ENCODE peak calls at places on chromosomes 6 and 20, in five cellular contexts. R is colonic mucosa, P is fibroblast of mammary gland, G is HL-60, M is foreskin fibroblast. D is an unnamed sample.

GRCh38 chr20:24034820-24035219 is 46.2 kb upstream of the GGTLC1 start:
- DNase-seq in M (peak; percentile 6), P (no peak), R (no peak), G (no peak), D (peak; percentile 35)

GRCh38 chr6:46138281-46138680 is 8.5 kb downstream of the ENPP4 start:
- DNase-seq in M (no peak), R (no peak), P (no peak), G (no peak), D (no peak)

GRCh38 chr6:98971303-98971702 is 23.6 kb upstream of the FBXL4 start:
- DNase-seq in P (no peak), R (no peak), G (no peak), M (no peak), D (no peak)

GRCh38 chr6:57013501-57013900 is 33.0 kb upstream of the KIAA1586 start:
- DNase-seq in R (no peak), M (peak; percentile 91), G (no peak), P (peak; percentile 90), D (peak; percentile 74)

GRCh38 chr6:148440877-148441453 is 98.3 kb downstream of the SASH1 start:
- DNase-seq in P (peak; percentile 83), R (no peak), M (peak; percentile 94), G (no peak), D (peak; percentile 97)

GRCh38 chr6:1789092-1789491 is 179.4 kb downstream of the FOXC1 start:
- DNase-seq in P (peak; percentile 63), R (no peak), M (no peak), G (no peak), D (peak; percentile 73)

GRCh38 chr20:14295238-14295637 is 42.2 kb downstream of the FLRT3 start:
- DNase-seq in M (no peak), R (no peak), P (no peak), G (no peak), D (no peak)

GRCh38 chr20:34907616-34908469 is 31.4 kb downstream of the ACSS2 start:
- DNase-seq in M (peak; percentile 92), R (peak; percentile 81), P (peak; percentile 92), G (peak; percentile 12), D (peak; percentile 89)

GRCh38 chr6:121917834-121918559 is 481.5 kb upstream of the HSF2 start:
- DNase-seq in G (no peak), P (peak; percentile 28), R (no peak), M (peak; percentile 10), D (peak; percentile 15)

GRCh38 chr6:164854526-164854925 is 454.9 kb downstream of the C6orf118 start:
- DNase-seq in P (no peak), R (no peak), M (no peak), G (no peak), D (no peak)

GRCh38 chr6:116515141-116515540 is 3.7 kb downstream of the CALHM5 start:
- DNase-seq in M (no peak), R (no peak), P (no peak), G (no peak), D (no peak)

GRCh38 chr6:108837236-108837971 is 10.8 kb upstream of the ARMC2 start:
- DNase-seq in G (no peak), R (no peak), P (no peak), M (no peak), D (no peak)

GRCh38 chr6:56794421-56794820 is 151.7 kb upstream of the DST start:
- DNase-seq in M (no peak), R (no peak), P (no peak), G (no peak), D (no peak)

GRCh38 chr6:119002069-119002468 is 67.1 kb upstream of the MCM9 start:
- DNase-seq in G (no peak), P (no peak), R (no peak), M (no peak), D (no peak)

GRCh38 chr6:97282238-97282725 is 734 bp downstream of the MMS22L start:
- DNase-seq in M (no peak), P (peak; percentile 13), G (no peak), R (peak; percentile 27), D (no peak)

GRCh38 chr6:73704260-73704659 is 8.3 kb downstream of the CD109 start:
- DNase-seq in P (peak; percentile 100), G (no peak), R (no peak), M (peak; percentile 98), D (peak; percentile 73)

GRCh38 chr20:20489054-20489453 is 121.2 kb downstream of the INSM1 start:
- DNase-seq in P (peak; percentile 45), R (no peak), G (no peak), M (no peak), D (peak; percentile 43)

GRCh38 chr6:103723438-103723837 is 1136.3 kb downstream of the HACE1 start:
- DNase-seq in R (no peak), G (no peak), P (no peak), M (no peak), D (no peak)

GRCh38 chr6:161583561-161583960 is 309.7 kb upstream of the AGPAT4 start:
- DNase-seq in G (no peak), R (no peak), M (no peak), P (peak; percentile 16), D (peak; percentile 8)

GRCh38 chr20:8183526-8183925 is 51.5 kb downstream of the PLCB1 start:
- DNase-seq in P (peak; percentile 33), M (no peak), G (no peak), R (no peak), D (peak; percentile 81)

GRCh38 chr6:33820784-33821183 is 17.0 kb upstream of the MLN start:
- DNase-seq in R (no peak), G (no peak), M (no peak), P (no peak), D (no peak)

GRCh38 chr20:50744143-50744792 is 12.9 kb downstream of the PARD6B start:
- DNase-seq in P (peak; percentile 90), M (peak; percentile 91), R (peak; percentile 69), G (no peak), D (peak; percentile 93)

GRCh38 chr6:154382707-154383106 is 26.1 kb upstream of the IPCEF1 start:
- DNase-seq in R (no peak), M (no peak), P (no peak), G (no peak), D (no peak)

GRCh38 chr6:30690403-30691207 is at the start of gene NRM:
- DNase-seq in G (peak; percentile 91), P (peak; percentile 78), R (peak; percentile 91), M (peak; percentile 89), D (peak; percentile 86)

GRCh38 chr6:30688569-30688968 is 2.1 kb upstream of the PPP1R18 start:
- DNase-seq in M (no peak), P (no peak), G (no peak), R (no peak), D (no peak)

GRCh38 chr6:30689022-30689865 is 1.5 kb downstream of the NRM start:
- DNase-seq in R (no peak), M (no peak), P (no peak), G (no peak), D (no peak)

GRCh38 chr6:30691208-30691872 is 556 bp upstream of the NRM start:
- DNase-seq in P (no peak), M (no peak), G (no peak), R (no peak), D (no peak)

DNA sequence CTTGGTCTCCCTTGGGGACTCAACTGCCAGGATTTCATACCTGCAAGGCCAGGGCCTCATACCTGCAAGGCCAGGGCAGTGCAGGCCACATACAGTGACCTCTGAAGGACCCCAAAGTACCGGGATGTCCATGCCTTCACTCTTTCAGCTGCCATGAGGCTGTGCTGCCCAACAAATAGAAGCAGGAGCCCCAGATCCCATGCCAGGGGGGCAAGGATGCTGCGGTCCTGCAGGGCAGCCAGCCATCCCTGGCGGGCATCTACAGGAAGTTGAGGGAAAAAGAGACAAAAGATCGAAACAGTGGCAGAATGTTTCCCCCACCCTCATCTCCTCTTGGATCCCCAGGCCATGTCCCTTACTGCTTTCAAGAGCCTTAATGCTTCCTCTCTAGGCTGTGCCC is 799 bp downstream of the NRM start:
- DNase-seq in M (no peak), R (no peak), G (no peak), P (no peak), D (no peak)
- H3K4me3 ChIP-seq in M (peak overlapping the region; percentile 74), R (peak overlapping the region; percentile 59), G (peak overlapping the region; percentile 78), P (peak overlapping the region; percentile 75), D (peak overlapping the region; percentile 74)

DNA sequence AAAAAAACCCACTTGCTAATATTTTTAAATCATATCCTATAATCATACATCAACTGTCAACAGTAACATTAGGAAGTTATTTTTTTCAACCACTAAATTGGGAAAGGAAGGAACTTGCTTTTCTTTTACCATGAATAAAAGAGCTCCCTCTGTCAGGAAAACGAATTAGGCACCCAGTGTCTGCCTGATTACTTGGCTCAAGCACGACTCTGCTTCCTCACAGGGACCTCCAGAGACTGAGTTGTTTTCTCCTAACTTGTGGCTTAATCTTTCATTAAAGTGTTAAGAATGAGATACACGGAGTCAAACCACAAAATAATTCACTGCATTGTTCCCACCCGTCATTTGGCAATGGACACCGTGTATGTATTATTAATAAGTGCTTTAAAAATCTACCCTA is 1405.1 kb upstream of the EYS start:
- DNase-seq in M (no peak), P (no peak), R (no peak), G (no peak), D (peak; percentile 2)
- H3K4me3 ChIP-seq in M (no peak overlapping the region), P (no peak overlapping the region), R (no peak overlapping the region), G (no peak overlapping the region), D (no peak overlapping the region)

GRCh38 chr6:26218824-26219223 is 131.6 kb downstream of the HFE start:
- DNase-seq in M (no peak), G (no peak), P (no peak), R (no peak), D (no peak)
- H3K4me3 ChIP-seq in M (no peak overlapping the region), G (no peak overlapping the region), P (no peak overlapping the region), R (no peak overlapping the region), D (no peak overlapping the region)

DNA sequence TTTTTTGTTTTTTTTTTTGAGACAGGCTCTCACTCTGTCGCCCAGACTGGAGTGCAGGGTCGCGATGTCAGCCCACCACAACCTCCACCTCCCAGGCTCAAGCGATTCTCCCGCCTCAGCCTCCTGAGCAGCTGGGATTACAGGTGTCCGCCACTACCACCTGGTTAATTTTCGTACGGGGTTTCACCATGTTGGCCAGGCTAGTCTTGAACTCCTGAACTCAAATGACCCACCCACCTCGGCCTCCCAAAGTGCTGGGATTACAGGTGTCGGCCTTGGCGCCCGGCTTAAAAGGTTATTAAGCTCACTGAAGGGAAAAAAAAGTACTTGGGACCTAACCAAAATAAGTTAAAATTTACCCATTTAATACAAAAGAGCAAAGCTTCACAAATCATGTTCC is 1.9 kb downstream of the TCFL5 start:
- DNase-seq in M (no peak), G (no peak), R (no peak), P (no peak), D (no peak)
- H3K4me3 ChIP-seq in M (peak overlapping the region; percentile 53), G (no peak overlapping the region), R (no peak overlapping the region), P (peak overlapping the region; percentile 55), D (no peak overlapping the region)

GRCh38 chr20:62475819-62476073 is at the start of gene GATA5:
- DNase-seq in R (no peak), G (no peak), M (no peak), P (no peak), D (no peak)
- H3K4me3 ChIP-seq in R (no peak within 1 kb of the TSS), G (no peak within 1 kb of the TSS), M (no peak within 1 kb of the TSS), P (no peak within 1 kb of the TSS), D (no peak within 1 kb of the TSS)

DNA sequence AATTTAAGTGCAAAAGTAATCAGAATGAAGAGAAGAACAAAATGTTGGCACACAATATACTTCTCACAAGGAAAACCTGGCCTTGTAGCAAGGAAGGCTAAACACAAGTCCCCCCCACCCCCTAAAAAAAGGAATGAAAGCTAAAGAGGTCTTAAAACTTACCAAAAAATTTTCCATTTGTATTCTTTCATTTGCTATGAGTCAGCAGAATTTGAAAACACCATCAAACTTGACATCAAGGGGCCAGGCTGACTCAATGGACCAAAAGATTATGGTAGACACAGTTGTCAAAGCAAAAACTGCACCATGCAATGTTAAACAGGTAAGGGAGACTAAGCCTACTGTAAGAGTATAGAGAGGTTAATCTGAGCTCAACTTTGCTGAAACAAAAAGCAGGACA is 839.9 kb downstream of the FRK start:
- DNase-seq in G (no peak), M (no peak), R (no peak), P (no peak), D (no peak)
- H3K4me3 ChIP-seq in G (no peak overlapping the region), M (no peak overlapping the region), R (no peak overlapping the region), P (no peak overlapping the region), D (no peak overlapping the region)